ENCODE peak calls at places on chromosomes 12 and 14, in five cellular contexts. One of them, this sample, is unnamed.

GRCh38 chr12:95694148-95694547 is 96.4 kb downstream of the NTN4 start:
- DNase-seq in NCI-H2171 treated with DMSO at 0.1 percent for 48 hours: no peak
- DNase-seq in activated CD8-positive, alpha-beta memory T cell treated with anti-CD3 and anti-CD28 coated beads for 24 hours: no peak
- DNase-seq in endothelial cell: no peak
- DNase-seq in WTC11: no peak
- DNase-seq in this sample: no peak

GRCh38 chr12:98909749-98910148 is 264.7 kb downstream of the APAF1 start:
- DNase-seq in NCI-H2171 treated with DMSO at 0.1 percent for 48 hours: peak; percentile 90
- DNase-seq in activated CD8-positive, alpha-beta memory T cell treated with anti-CD3 and anti-CD28 coated beads for 24 hours: no peak
- DNase-seq in endothelial cell: no peak
- DNase-seq in WTC11: peak; percentile 73
- DNase-seq in this sample: no peak

GRCh38 chr12:124379938-124380754 is 85.3 kb downstream of the RFLNA start:
- DNase-seq in NCI-H2171 treated with DMSO at 0.1 percent for 48 hours: no peak
- DNase-seq in activated CD8-positive, alpha-beta memory T cell treated with anti-CD3 and anti-CD28 coated beads for 24 hours: no peak
- DNase-seq in endothelial cell: peak; percentile 59
- DNase-seq in WTC11: no peak
- DNase-seq in this sample: peak; percentile 89

GRCh38 chr12:71187379-71187778 is 29.6 kb upstream of the TSPAN8 start:
- DNase-seq in NCI-H2171 treated with DMSO at 0.1 percent for 48 hours: no peak
- DNase-seq in activated CD8-positive, alpha-beta memory T cell treated with anti-CD3 and anti-CD28 coated beads for 24 hours: no peak
- DNase-seq in endothelial cell: no peak
- DNase-seq in WTC11: no peak
- DNase-seq in this sample: no peak

GRCh38 chr12:54136844-54137580 is 51.8 kb downstream of the SMUG1 start:
- DNase-seq in NCI-H2171 treated with DMSO at 0.1 percent for 48 hours: no peak
- DNase-seq in activated CD8-positive, alpha-beta memory T cell treated with anti-CD3 and anti-CD28 coated beads for 24 hours: no peak
- DNase-seq in endothelial cell: no peak
- DNase-seq in WTC11: no peak
- DNase-seq in this sample: no peak

GRCh38 chr12:58860788-58861240 is 59.5 kb downstream of the LRIG3 start:
- DNase-seq in NCI-H2171 treated with DMSO at 0.1 percent for 48 hours: no peak
- DNase-seq in activated CD8-positive, alpha-beta memory T cell treated with anti-CD3 and anti-CD28 coated beads for 24 hours: no peak
- DNase-seq in endothelial cell: no peak
- DNase-seq in WTC11: peak; percentile 49
- DNase-seq in this sample: no peak

GRCh38 chr14:30333934-30334333 is 225.0 kb upstream of the G2E3 start:
- DNase-seq in NCI-H2171 treated with DMSO at 0.1 percent for 48 hours: no peak
- DNase-seq in activated CD8-positive, alpha-beta memory T cell treated with anti-CD3 and anti-CD28 coated beads for 24 hours: no peak
- DNase-seq in endothelial cell: no peak
- DNase-seq in WTC11: no peak
- DNase-seq in this sample: no peak

GRCh38 chr14:36132826-36133225 is 43.7 kb downstream of the PTCSC3 start:
- DNase-seq in NCI-H2171 treated with DMSO at 0.1 percent for 48 hours: no peak
- DNase-seq in activated CD8-positive, alpha-beta memory T cell treated with anti-CD3 and anti-CD28 coated beads for 24 hours: no peak
- DNase-seq in endothelial cell: no peak
- DNase-seq in WTC11: no peak
- DNase-seq in this sample: no peak

GRCh38 chr12:65662590-65662989 is 161.7 kb upstream of the HMGA2 start:
- DNase-seq in NCI-H2171 treated with DMSO at 0.1 percent for 48 hours: no peak
- DNase-seq in activated CD8-positive, alpha-beta memory T cell treated with anti-CD3 and anti-CD28 coated beads for 24 hours: no peak
- DNase-seq in endothelial cell: no peak
- DNase-seq in WTC11: no peak
- DNase-seq in this sample: no peak

GRCh38 chr12:50401383-50402155 is 884 bp downstream of the LARP4 start:
- DNase-seq in NCI-H2171 treated with DMSO at 0.1 percent for 48 hours: no peak
- DNase-seq in activated CD8-positive, alpha-beta memory T cell treated with anti-CD3 and anti-CD28 coated beads for 24 hours: peak; percentile 43
- DNase-seq in endothelial cell: no peak
- DNase-seq in WTC11: no peak
- DNase-seq in this sample: no peak

GRCh38 chr12:6839482-6840201 is 1.1 kb upstream of the GNB3 start:
- DNase-seq in NCI-H2171 treated with DMSO at 0.1 percent for 48 hours: peak; percentile 100
- DNase-seq in activated CD8-positive, alpha-beta memory T cell treated with anti-CD3 and anti-CD28 coated beads for 24 hours: no peak
- DNase-seq in endothelial cell: no peak
- DNase-seq in WTC11: peak; percentile 73
- DNase-seq in this sample: no peak

GRCh38 chr14:31261523-31261858 is 53.9 kb upstream of the HECTD1 start:
- DNase-seq in NCI-H2171 treated with DMSO at 0.1 percent for 48 hours: no peak
- DNase-seq in activated CD8-positive, alpha-beta memory T cell treated with anti-CD3 and anti-CD28 coated beads for 24 hours: no peak
- DNase-seq in endothelial cell: no peak
- DNase-seq in WTC11: no peak
- DNase-seq in this sample: no peak

GRCh38 chr12:42590324-42590934 is 883 bp upstream of the PRICKLE1 start:
- DNase-seq in NCI-H2171 treated with DMSO at 0.1 percent for 48 hours: peak; percentile 33
- DNase-seq in activated CD8-positive, alpha-beta memory T cell treated with anti-CD3 and anti-CD28 coated beads for 24 hours: peak; percentile 59
- DNase-seq in endothelial cell: peak; percentile 29
- DNase-seq in WTC11: peak; percentile 25
- DNase-seq in this sample: no peak

GRCh38 chr14:76181546-76181945 is 29.8 kb downstream of the GPATCH2L start:
- DNase-seq in NCI-H2171 treated with DMSO at 0.1 percent for 48 hours: no peak
- DNase-seq in activated CD8-positive, alpha-beta memory T cell treated with anti-CD3 and anti-CD28 coated beads for 24 hours: no peak
- DNase-seq in endothelial cell: no peak
- DNase-seq in WTC11: no peak
- DNase-seq in this sample: no peak

GRCh38 chr14:91108941-91109611 is 4.8 kb upstream of the DGLUCY start:
- DNase-seq in NCI-H2171 treated with DMSO at 0.1 percent for 48 hours: peak; percentile 15
- DNase-seq in activated CD8-positive, alpha-beta memory T cell treated with anti-CD3 and anti-CD28 coated beads for 24 hours: peak; percentile 71
- DNase-seq in endothelial cell: no peak
- DNase-seq in WTC11: no peak
- DNase-seq in this sample: no peak

GRCh38 chr12:119288559-119288958 is 46.0 kb upstream of the CCDC60 start:
- DNase-seq in NCI-H2171 treated with DMSO at 0.1 percent for 48 hours: no peak
- DNase-seq in activated CD8-positive, alpha-beta memory T cell treated with anti-CD3 and anti-CD28 coated beads for 24 hours: no peak
- DNase-seq in endothelial cell: no peak
- DNase-seq in WTC11: no peak
- DNase-seq in this sample: no peak

GRCh38 chr14:95409472-95410307 is 90.0 kb upstream of the CLMN start:
- DNase-seq in NCI-H2171 treated with DMSO at 0.1 percent for 48 hours: no peak
- DNase-seq in activated CD8-positive, alpha-beta memory T cell treated with anti-CD3 and anti-CD28 coated beads for 24 hours: no peak
- DNase-seq in endothelial cell: no peak
- DNase-seq in WTC11: no peak
- DNase-seq in this sample: no peak

GRCh38 chr12:122023339-122024131 is 1.9 kb downstream of the BCL7A start:
- DNase-seq in NCI-H2171 treated with DMSO at 0.1 percent for 48 hours: peak; percentile 94
- DNase-seq in activated CD8-positive, alpha-beta memory T cell treated with anti-CD3 and anti-CD28 coated beads for 24 hours: no peak
- DNase-seq in endothelial cell: peak; percentile 23
- DNase-seq in WTC11: peak; percentile 44
- DNase-seq in this sample: no peak

GRCh38 chr12:124075836-124076235 is 102.8 kb downstream of the ZNF664 start:
- DNase-seq in NCI-H2171 treated with DMSO at 0.1 percent for 48 hours: no peak
- DNase-seq in activated CD8-positive, alpha-beta memory T cell treated with anti-CD3 and anti-CD28 coated beads for 24 hours: no peak
- DNase-seq in endothelial cell: no peak
- DNase-seq in WTC11: no peak
- DNase-seq in this sample: no peak

GRCh38 chr12:88549929-88550328 is 30.3 kb downstream of the KITLG start:
- DNase-seq in NCI-H2171 treated with DMSO at 0.1 percent for 48 hours: no peak
- DNase-seq in activated CD8-positive, alpha-beta memory T cell treated with anti-CD3 and anti-CD28 coated beads for 24 hours: no peak
- DNase-seq in endothelial cell: no peak
- DNase-seq in WTC11: no peak
- DNase-seq in this sample: no peak

GRCh38 chr12:72075891-72076557 is 137.4 kb downstream of the TPH2 start:
- DNase-seq in NCI-H2171 treated with DMSO at 0.1 percent for 48 hours: no peak
- DNase-seq in activated CD8-positive, alpha-beta memory T cell treated with anti-CD3 and anti-CD28 coated beads for 24 hours: no peak
- DNase-seq in endothelial cell: no peak
- DNase-seq in WTC11: no peak
- DNase-seq in this sample: no peak

GRCh38 chr12:108977360-108977759 is 43.5 kb downstream of the SVOP start:
- DNase-seq in NCI-H2171 treated with DMSO at 0.1 percent for 48 hours: no peak
- DNase-seq in activated CD8-positive, alpha-beta memory T cell treated with anti-CD3 and anti-CD28 coated beads for 24 hours: no peak
- DNase-seq in endothelial cell: no peak
- DNase-seq in WTC11: no peak
- DNase-seq in this sample: no peak

GRCh38 chr12:66152732-66153131 is 17.1 kb downstream of the TMBIM4 start:
- DNase-seq in NCI-H2171 treated with DMSO at 0.1 percent for 48 hours: no peak
- DNase-seq in activated CD8-positive, alpha-beta memory T cell treated with anti-CD3 and anti-CD28 coated beads for 24 hours: no peak
- DNase-seq in endothelial cell: no peak
- DNase-seq in WTC11: no peak
- DNase-seq in this sample: no peak

GRCh38 chr12:93802698-93803097 is 125.5 kb downstream of the CRADD start:
- DNase-seq in NCI-H2171 treated with DMSO at 0.1 percent for 48 hours: peak; percentile 18
- DNase-seq in activated CD8-positive, alpha-beta memory T cell treated with anti-CD3 and anti-CD28 coated beads for 24 hours: no peak
- DNase-seq in endothelial cell: no peak
- DNase-seq in WTC11: no peak
- DNase-seq in this sample: no peak

GRCh38 chr12:69066420-69067373 is 133.7 kb upstream of the CPM start:
- DNase-seq in NCI-H2171 treated with DMSO at 0.1 percent for 48 hours: no peak
- DNase-seq in activated CD8-positive, alpha-beta memory T cell treated with anti-CD3 and anti-CD28 coated beads for 24 hours: no peak
- DNase-seq in endothelial cell: no peak
- DNase-seq in WTC11: no peak
- DNase-seq in this sample: no peak

GRCh38 chr14:58744951-58745350 is 107.2 kb downstream of the DACT1 start:
- DNase-seq in NCI-H2171 treated with DMSO at 0.1 percent for 48 hours: no peak
- DNase-seq in activated CD8-positive, alpha-beta memory T cell treated with anti-CD3 and anti-CD28 coated beads for 24 hours: no peak
- DNase-seq in endothelial cell: no peak
- DNase-seq in WTC11: no peak
- DNase-seq in this sample: no peak

GRCh38 chr12:130876297-130876696 is 4.4 kb downstream of the RAN start:
- DNase-seq in NCI-H2171 treated with DMSO at 0.1 percent for 48 hours: no peak
- DNase-seq in activated CD8-positive, alpha-beta memory T cell treated with anti-CD3 and anti-CD28 coated beads for 24 hours: no peak
- DNase-seq in endothelial cell: no peak
- DNase-seq in WTC11: no peak
- DNase-seq in this sample: no peak

GRCh38 chr14:88695873-88696272 is 96.9 kb downstream of the EML5 start:
- DNase-seq in NCI-H2171 treated with DMSO at 0.1 percent for 48 hours: no peak
- DNase-seq in activated CD8-positive, alpha-beta memory T cell treated with anti-CD3 and anti-CD28 coated beads for 24 hours: no peak
- DNase-seq in endothelial cell: no peak
- DNase-seq in WTC11: no peak
- DNase-seq in this sample: no peak

GRCh38 chr14:23567186-23568020 is at the start of gene AP1G2:
- DNase-seq in NCI-H2171 treated with DMSO at 0.1 percent for 48 hours: peak; percentile 96
- DNase-seq in activated CD8-positive, alpha-beta memory T cell treated with anti-CD3 and anti-CD28 coated beads for 24 hours: peak; percentile 95
- DNase-seq in endothelial cell: peak; percentile 84
- DNase-seq in WTC11: peak; percentile 88
- DNase-seq in this sample: no peak

GRCh38 chr12:120625557-120626419 is 14.6 kb upstream of the CABP1 start:
- DNase-seq in NCI-H2171 treated with DMSO at 0.1 percent for 48 hours: no peak
- DNase-seq in activated CD8-positive, alpha-beta memory T cell treated with anti-CD3 and anti-CD28 coated beads for 24 hours: peak; percentile 62
- DNase-seq in endothelial cell: no peak
- DNase-seq in WTC11: peak; percentile 69
- DNase-seq in this sample: no peak

GRCh38 chr14:105468621-105469241 is 5.9 kb upstream of the CRIP2 start:
- DNase-seq in NCI-H2171 treated with DMSO at 0.1 percent for 48 hours: no peak
- DNase-seq in activated CD8-positive, alpha-beta memory T cell treated with anti-CD3 and anti-CD28 coated beads for 24 hours: no peak
- DNase-seq in endothelial cell: no peak
- DNase-seq in WTC11: no peak
- DNase-seq in this sample: no peak

GRCh38 chr12:34625116-34625515 is 602.8 kb downstream of the ALG10 start:
- DNase-seq in NCI-H2171 treated with DMSO at 0.1 percent for 48 hours: peak; percentile 25
- DNase-seq in activated CD8-positive, alpha-beta memory T cell treated with anti-CD3 and anti-CD28 coated beads for 24 hours: no peak
- DNase-seq in endothelial cell: no peak
- DNase-seq in WTC11: no peak
- DNase-seq in this sample: no peak

GRCh38 chr12:41188058-41188840 is at the start of gene PDZRN4:
- DNase-seq in NCI-H2171 treated with DMSO at 0.1 percent for 48 hours: no peak
- DNase-seq in activated CD8-positive, alpha-beta memory T cell treated with anti-CD3 and anti-CD28 coated beads for 24 hours: no peak
- DNase-seq in endothelial cell: peak; percentile 45
- DNase-seq in WTC11: peak; percentile 62
- DNase-seq in this sample: no peak

GRCh38 chr14:54600685-54601084 is 33.8 kb downstream of the SAMD4A start:
- DNase-seq in NCI-H2171 treated with DMSO at 0.1 percent for 48 hours: no peak
- DNase-seq in activated CD8-positive, alpha-beta memory T cell treated with anti-CD3 and anti-CD28 coated beads for 24 hours: no peak
- DNase-seq in endothelial cell: no peak
- DNase-seq in WTC11: no peak
- DNase-seq in this sample: no peak

GRCh38 chr12:26185532-26186320 is 9.6 kb upstream of the SSPN start:
- DNase-seq in NCI-H2171 treated with DMSO at 0.1 percent for 48 hours: no peak
- DNase-seq in activated CD8-positive, alpha-beta memory T cell treated with anti-CD3 and anti-CD28 coated beads for 24 hours: no peak
- DNase-seq in endothelial cell: no peak
- DNase-seq in WTC11: no peak
- DNase-seq in this sample: no peak

GRCh38 chr12:9673404-9674225 is 4.1 kb downstream of the CLEC2D start:
- DNase-seq in NCI-H2171 treated with DMSO at 0.1 percent for 48 hours: no peak
- DNase-seq in activated CD8-positive, alpha-beta memory T cell treated with anti-CD3 and anti-CD28 coated beads for 24 hours: peak; percentile 88
- DNase-seq in endothelial cell: no peak
- DNase-seq in WTC11: peak; percentile 32
- DNase-seq in this sample: no peak

GRCh38 chr12:122989443-122989839 is 9.0 kb downstream of the ARL6IP4 start:
- DNase-seq in NCI-H2171 treated with DMSO at 0.1 percent for 48 hours: no peak
- DNase-seq in activated CD8-positive, alpha-beta memory T cell treated with anti-CD3 and anti-CD28 coated beads for 24 hours: no peak
- DNase-seq in endothelial cell: no peak
- DNase-seq in WTC11: no peak
- DNase-seq in this sample: no peak

This sample was measured in osteocyte.